ENCODE peak calls at places on chromosomes 2 and 18, in four cellular contexts. M is C1 segment of cervical spinal cord; P is RWPE1; Y is stimulated activated naive CD8-positive, alpha-beta T cell treated with anti-CD3 and anti-CD28 coated beads, Interleukin-15, Interleukin-2, amounts not matched to agents 100 U/mL and 50 U/mL, for 24 hours. W is an unnamed sample.

GRCh38 chr18:60554961-60555360 is 182.4 kb upstream of the MC4R start:
- DNase-seq in M (no peak), P (no peak), Y (no peak), W (no peak)

GRCh38 chr2:70412294-70413075 is 110.6 kb upstream of the FAM136A start:
- DNase-seq in M (no peak), P (no peak), Y (no peak), W (no peak)

GRCh38 chr2:240800241-240800640 is 19.8 kb downstream of the KIF1A start:
- DNase-seq in M (peak), P (no peak), Y (no peak), W (peak)

GRCh38 chr18:79599503-79599931 is 80.1 kb upstream of the CTDP1 start:
- DNase-seq in M (no peak), P (peak), Y (no peak), W (no peak)

GRCh38 chr2:127410871-127411396 is 7.3 kb upstream of the PROC start:
- DNase-seq in M (no peak), P (peak), Y (no peak), W (no peak)

GRCh38 chr2:73008261-73009159 is 63.0 kb downstream of the SFXN5 start:
- DNase-seq in M (no peak), P (no peak), Y (no peak), W (no peak)

GRCh38 chr2:121400206-121400605 is 115.2 kb upstream of the TFCP2L1 start:
- DNase-seq in M (no peak), P (no peak), Y (no peak), W (no peak)

GRCh38 chr18:47898055-47898454 is 32.4 kb downstream of the SMAD2 start:
- DNase-seq in M (no peak), P (no peak), Y (no peak), W (no peak)

GRCh38 chr2:132670961-132671781 is 1.2 kb upstream of the LYPD1 start:
- DNase-seq in M (no peak), P (peak), Y (no peak), W (no peak)